ENCODE peak calls at places on chromosomes 3 and 15, in nine cellular contexts. One of them, this sample, is unnamed.

GRCh38 chr3:65144791-65145355 is 457.1 kb upstream of the ADAMTS9 start:
- DNase-seq in transverse colon: no peak
- DNase-seq in WTC11: no peak
- DNase-seq in AG08396: peak; percentile 14
- DNase-seq in gastrocnemius medialis: no peak
- DNase-seq in iris pigment epithelial cell: peak; percentile 11
- DNase-seq in GM04503: no peak
- DNase-seq in CD8-positive, alpha-beta memory T cell: no peak
- DNase-seq in NCI-H82: no peak
- DNase-seq in this sample: no peak

GRCh38 chr15:96353931-96354730 is 23.6 kb downstream of the NR2F2 start:
- DNase-seq in iris pigment epithelial cell: peak; percentile 62
- DNase-seq in CD8-positive, alpha-beta memory T cell: no peak
- DNase-seq in GM04503: no peak
- DNase-seq in NCI-H82: peak; percentile 59
- DNase-seq in gastrocnemius medialis: no peak
- DNase-seq in transverse colon: no peak
- DNase-seq in AG08396: peak; percentile 76
- DNase-seq in WTC11: peak; percentile 76
- DNase-seq in this sample: peak; percentile 76

GRCh38 chr15:74317820-74318375 is 49.5 kb downstream of the CYP11A1 start:
- DNase-seq in GM04503: peak; percentile 92
- DNase-seq in iris pigment epithelial cell: peak; percentile 62
- DNase-seq in gastrocnemius medialis: peak; percentile 35
- DNase-seq in transverse colon: peak; percentile 43
- DNase-seq in NCI-H82: peak; percentile 93
- DNase-seq in CD8-positive, alpha-beta memory T cell: no peak
- DNase-seq in AG08396: peak; percentile 75
- DNase-seq in WTC11: no peak
- DNase-seq in this sample: peak; percentile 62

GRCh38 chr3:151372063-151372820 is 12.3 kb downstream of the P2RY12 start:
- DNase-seq in CD8-positive, alpha-beta memory T cell: no peak
- DNase-seq in GM04503: no peak
- DNase-seq in iris pigment epithelial cell: peak; percentile 47
- DNase-seq in NCI-H82: no peak
- DNase-seq in AG08396: no peak
- DNase-seq in gastrocnemius medialis: no peak
- DNase-seq in WTC11: no peak
- DNase-seq in transverse colon: no peak
- DNase-seq in this sample: no peak

GRCh38 chr15:41241251-41241964 is 10.3 kb downstream of the CHP1 start:
- DNase-seq in NCI-H82: peak; percentile 94
- DNase-seq in iris pigment epithelial cell: peak; percentile 6
- DNase-seq in CD8-positive, alpha-beta memory T cell: no peak
- DNase-seq in transverse colon: peak; percentile 58
- DNase-seq in AG08396: no peak
- DNase-seq in gastrocnemius medialis: no peak
- DNase-seq in GM04503: no peak
- DNase-seq in WTC11: no peak
- DNase-seq in this sample: no peak

GRCh38 chr3:151976211-151977050 is 103.0 kb downstream of the SUCNR1 start:
- DNase-seq in transverse colon: no peak
- DNase-seq in gastrocnemius medialis: no peak
- DNase-seq in WTC11: no peak
- DNase-seq in NCI-H82: no peak
- DNase-seq in AG08396: peak; percentile 72
- DNase-seq in GM04503: peak; percentile 98
- DNase-seq in CD8-positive, alpha-beta memory T cell: no peak
- DNase-seq in iris pigment epithelial cell: peak; percentile 99
- DNase-seq in this sample: no peak

GRCh38 chr3:195095035-195095703 is 175.8 kb downstream of the XXYLT1 start:
- DNase-seq in WTC11: no peak
- DNase-seq in AG08396: no peak
- DNase-seq in NCI-H82: no peak
- DNase-seq in transverse colon: peak; percentile 49
- DNase-seq in GM04503: no peak
- DNase-seq in gastrocnemius medialis: no peak
- DNase-seq in CD8-positive, alpha-beta memory T cell: no peak
- DNase-seq in iris pigment epithelial cell: no peak
- DNase-seq in this sample: no peak

GRCh38 chr15:63848881-63849551 is 15.3 kb upstream of the HERC1 start:
- DNase-seq in transverse colon: no peak
- DNase-seq in gastrocnemius medialis: no peak
- DNase-seq in CD8-positive, alpha-beta memory T cell: no peak
- DNase-seq in WTC11: no peak
- DNase-seq in NCI-H82: no peak
- DNase-seq in GM04503: no peak
- DNase-seq in AG08396: no peak
- DNase-seq in iris pigment epithelial cell: no peak
- DNase-seq in this sample: no peak

GRCh38 chr3:113485161-113485609 is 29.8 kb downstream of the SPICE1 start:
- DNase-seq in gastrocnemius medialis: no peak
- DNase-seq in AG08396: no peak
- DNase-seq in NCI-H82: no peak
- DNase-seq in iris pigment epithelial cell: no peak
- DNase-seq in WTC11: peak; percentile 16
- DNase-seq in transverse colon: peak; percentile 6
- DNase-seq in CD8-positive, alpha-beta memory T cell: peak; percentile 18
- DNase-seq in GM04503: no peak
- DNase-seq in this sample: no peak

This sample was measured in nephron progenitor cell.